ENCODE peak calls at places on chromosomes 1 and 21, in five cellular contexts. M is thoracic aorta, X is OCI-LY7, G is RWPE2, Y is right lobe of liver. L is an unnamed sample.

GRCh38 chr1:84960371-84960770 is 36.5 kb downstream of the MCOLN2 start:
- DNase-seq in Y (no peak), X (no peak), M (no peak), G (no peak), L (no peak)

GRCh38 chr21:34075760-34076159 is 2.4 kb downstream of the MRPS6 start:
- DNase-seq in G (no peak), X (no peak), M (no peak), Y (no peak), L (no peak)

GRCh38 chr1:76281306-76281705 is 206.8 kb downstream of the ST6GALNAC3 start:
- DNase-seq in X (no peak), G (no peak), M (no peak), Y (no peak), L (no peak)

GRCh38 chr1:115595279-115596079 is 46.3 kb upstream of the VANGL1 start:
- DNase-seq in X (peak), G (peak), Y (peak), M (peak), L (peak)

GRCh38 chr1:42730988-42731387 is 9.0 kb downstream of the CLDN19 start:
- DNase-seq in X (peak), M (no peak), G (no peak), Y (no peak), L (no peak)

GRCh38 chr1:96520542-96520941 is 201.0 kb upstream of the PTBP2 start:
- DNase-seq in M (no peak), Y (no peak), G (no peak), X (no peak), L (no peak)

GRCh38 chr21:14815001-14815400 is 249.8 kb downstream of the NRIP1 start:
- DNase-seq in M (no peak), X (no peak), G (no peak), Y (no peak), L (no peak)

GRCh38 chr1:8004803-8005573 is 21.1 kb downstream of the ERRFI1 start:
- DNase-seq in M (peak), X (no peak), Y (peak), G (peak), L (no peak)

GRCh38 chr21:32414579-32415358 is 2.3 kb downstream of the EVA1C start:
- DNase-seq in Y (no peak), M (no peak), X (no peak), G (no peak), L (no peak)
- TF ChIP-seq CTCF in Y (peak), M (peak), X (peak), G (peak), L (no peak)

GRCh38 chr1:50959913-50960844 is at the start of gene FAF1:
- DNase-seq in Y (peak), G (peak), M (peak), X (peak), L (peak)
- TF ChIP-seq CTCF in Y (peak), G (peak), M (peak), X (peak), L (peak)

DNA sequence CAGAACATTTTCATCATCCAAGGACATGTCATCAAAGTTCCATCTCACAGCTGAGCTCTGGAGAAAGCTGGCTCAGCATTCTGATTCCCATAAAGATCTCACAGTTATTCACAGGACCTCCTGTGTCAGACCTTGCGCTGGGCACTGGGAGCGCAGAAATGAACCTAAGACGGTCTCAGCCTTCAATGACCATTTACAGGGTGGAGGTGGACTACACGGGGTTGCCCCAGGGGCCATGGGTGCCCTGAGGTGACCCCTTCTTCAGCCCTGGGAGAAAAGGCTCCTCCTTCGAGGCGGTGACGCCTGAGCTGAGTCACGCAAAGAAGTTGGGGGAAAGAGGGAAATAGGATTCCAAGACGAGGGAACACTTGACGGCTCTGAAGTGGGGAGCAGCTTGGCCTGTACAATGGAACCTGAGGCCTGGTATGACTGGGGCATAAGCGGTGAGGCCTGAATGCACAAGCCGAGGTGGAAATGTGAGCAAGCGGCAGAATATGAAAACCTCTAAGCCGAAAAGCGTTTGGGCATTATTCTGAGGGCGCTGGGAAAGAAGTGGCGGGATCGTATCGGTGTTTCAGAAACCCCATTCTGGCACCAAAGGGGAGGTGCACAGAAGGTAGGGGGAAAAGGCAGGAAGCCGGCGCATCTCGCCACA is 787 bp downstream of the CC2D1B start:
- DNase-seq in X (peak), G (no peak), Y (no peak), M (peak), L (no peak)
- TF ChIP-seq CTCF in X (no peak), G (no peak), Y (no peak), M (no peak), L (no peak)

DNA sequence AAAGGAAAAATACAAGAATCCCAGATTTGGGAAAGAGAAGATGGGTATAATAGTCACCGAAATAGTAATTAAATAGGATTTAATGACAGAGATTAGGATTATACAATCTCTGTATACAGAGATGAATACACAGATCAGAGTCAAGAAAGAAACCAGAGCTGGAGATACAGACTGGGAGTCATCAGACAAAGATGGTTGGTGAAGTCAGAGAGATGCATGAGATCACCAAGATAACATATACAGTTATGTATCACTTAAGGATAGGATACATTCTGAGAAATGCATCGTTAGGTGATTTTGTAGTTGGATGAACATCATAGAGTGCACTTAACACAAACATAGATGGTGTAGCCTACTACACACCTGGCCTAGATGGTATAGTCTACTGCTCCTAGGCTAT is 49.8 kb downstream of the VCAM1 start:
- DNase-seq in Y (no peak), G (no peak), M (no peak), X (no peak), L (no peak)
- TF ChIP-seq CTCF in Y (no peak), G (no peak), M (no peak), X (no peak), L (no peak)

GRCh38 chr1:63888984-63889383 is 115.2 kb downstream of the ROR1 start:
- DNase-seq in Y (no peak), M (no peak), G (no peak), X (no peak), L (no peak)
- TF ChIP-seq CTCF in Y (no peak), M (no peak), G (no peak), X (no peak), L (no peak)

L was measured in endothelial cell.